ENCODE peak calls at places on chromosomes 7 and 10, in nine cellular contexts. R, A, E, W, T, D, B, U and Y are unnamed samples.

GRCh38 chr10:80405636-80406035 is 2.7 kb upstream of the PRXL2A start:
- DNase-seq in R (no peak), A (no peak), E (no peak), W (no peak), T (no peak), D (no peak), B (no peak), U (no peak), Y (no peak)

GRCh38 chr10:11180228-11180627 is 162.6 kb downstream of the CELF2 start:
- DNase-seq in R (peak), A (no peak), E (no peak), W (no peak), T (no peak), D (no peak), B (no peak), U (no peak), Y (no peak)

GRCh38 chr10:44043646-44044368 is 341.1 kb downstream of the CXCL12 start:
- DNase-seq in R (no peak), A (no peak), E (no peak), W (no peak), T (no peak), D (no peak), B (no peak), U (no peak), Y (no peak)

GRCh38 chr10:19347592-19347991 is 299.0 kb downstream of the MALRD1 start:
- DNase-seq in R (no peak), A (peak), E (peak), W (no peak), T (no peak), D (no peak), B (no peak), U (no peak), Y (no peak)

GRCh38 chr10:96176985-96177384 is 46.9 kb downstream of the ZNF518A start:
- DNase-seq in R (no peak), A (peak), E (no peak), W (no peak), T (no peak), D (no peak), B (no peak), U (no peak), Y (no peak)

GRCh38 chr7:4745971-4746919 is 29.2 kb upstream of the AP5Z1 start:
- DNase-seq in R (no peak), A (peak), E (peak), W (no peak), T (no peak), D (peak), B (peak), U (no peak), Y (no peak)

GRCh38 chr7:132609906-132610520 is 33.7 kb upstream of the PLXNA4 start:
- DNase-seq in R (no peak), A (no peak), E (no peak), W (no peak), T (no peak), D (no peak), B (no peak), U (no peak), Y (no peak)

GRCh38 chr7:138657854-138658386 is 43.2 kb downstream of the SVOPL start:
- DNase-seq in R (no peak), A (no peak), E (no peak), W (no peak), T (no peak), D (no peak), B (no peak), U (no peak), Y (no peak)

GRCh38 chr10:92450896-92451295 is 123.0 kb downstream of the IDE start:
- DNase-seq in R (no peak), A (no peak), E (no peak), W (no peak), T (no peak), D (no peak), B (no peak), U (no peak), Y (no peak)